ENCODE peak calls at places on chromosomes 11 and 22, in six cellular contexts. E is neural progenitor cell; G is lower lobe of right lung; D is effector memory CD4-positive, alpha-beta T cell; V is mesendoderm; L is SK-N-MC. P is an unnamed sample.

GRCh38 chr11:3103076-3103475 is 45.9 kb upstream of the CARS1 start:
- DNase-seq in E (no peak), G (peak; percentile 38), D (no peak), V (no peak), L (no peak), P (no peak)

GRCh38 chr11:112200252-112200651 is 24.9 kb downstream of the BCO2 start:
- DNase-seq in E (no peak), G (no peak), D (no peak), V (no peak), L (no peak), P (no peak)

GRCh38 chr11:57338152-57338551 is at the start of gene P2RX3:
- DNase-seq in E (no peak), G (no peak), D (no peak), V (no peak), L (no peak), P (no peak)

GRCh38 chr11:27656806-27657483 is 43.3 kb downstream of the BDNF start:
- DNase-seq in E (no peak), G (no peak), D (no peak), V (peak; percentile 25), L (no peak), P (no peak)

GRCh38 chr11:123430736-123431356 is 777 bp downstream of the GRAMD1B start:
- DNase-seq in E (peak; percentile 70), G (peak; percentile 91), D (peak; percentile 40), V (peak; percentile 87), L (no peak), P (peak; percentile 57)

GRCh38 chr22:50577987-50578775 is at the start of gene CPT1B:
- DNase-seq in E (no peak), G (peak; percentile 44), D (no peak), V (no peak), L (no peak), P (no peak)

GRCh38 chr22:29479417-29480261 is at the start of gene NEFH:
- DNase-seq in E (peak; percentile 56), G (no peak), D (no peak), V (no peak), L (no peak), P (no peak)

GRCh38 chr11:15430381-15430780 is 315.7 kb downstream of the INSC start:
- DNase-seq in E (no peak), G (no peak), D (no peak), V (no peak), L (no peak), P (no peak)

GRCh38 chr11:123221074-123221473 is 26.0 kb upstream of the CLMP start:
- DNase-seq in E (no peak), G (no peak), D (no peak), V (no peak), L (no peak), P (no peak)

GRCh38 chr22:36237462-36238347 is 1.6 kb downstream of the APOL2 start:
- DNase-seq in E (no peak), G (no peak), D (no peak), V (no peak), L (no peak), P (no peak)

GRCh38 chr22:50488006-50488677 is 1.5 kb downstream of the MIOX start:
- DNase-seq in E (no peak), G (no peak), D (no peak), V (no peak), L (no peak), P (no peak)

GRCh38 chr11:62105611-62106245 is 18.1 kb upstream of the INCENP start:
- DNase-seq in E (no peak), G (no peak), D (no peak), V (no peak), L (no peak), P (no peak)
- H3K4me3 ChIP-seq in E (no peak overlapping the region), G (peak overlapping the region; percentile 34), D (peak overlapping the region; percentile 14), V (no peak overlapping the region), L (no peak overlapping the region), P (no peak overlapping the region)

DNA sequence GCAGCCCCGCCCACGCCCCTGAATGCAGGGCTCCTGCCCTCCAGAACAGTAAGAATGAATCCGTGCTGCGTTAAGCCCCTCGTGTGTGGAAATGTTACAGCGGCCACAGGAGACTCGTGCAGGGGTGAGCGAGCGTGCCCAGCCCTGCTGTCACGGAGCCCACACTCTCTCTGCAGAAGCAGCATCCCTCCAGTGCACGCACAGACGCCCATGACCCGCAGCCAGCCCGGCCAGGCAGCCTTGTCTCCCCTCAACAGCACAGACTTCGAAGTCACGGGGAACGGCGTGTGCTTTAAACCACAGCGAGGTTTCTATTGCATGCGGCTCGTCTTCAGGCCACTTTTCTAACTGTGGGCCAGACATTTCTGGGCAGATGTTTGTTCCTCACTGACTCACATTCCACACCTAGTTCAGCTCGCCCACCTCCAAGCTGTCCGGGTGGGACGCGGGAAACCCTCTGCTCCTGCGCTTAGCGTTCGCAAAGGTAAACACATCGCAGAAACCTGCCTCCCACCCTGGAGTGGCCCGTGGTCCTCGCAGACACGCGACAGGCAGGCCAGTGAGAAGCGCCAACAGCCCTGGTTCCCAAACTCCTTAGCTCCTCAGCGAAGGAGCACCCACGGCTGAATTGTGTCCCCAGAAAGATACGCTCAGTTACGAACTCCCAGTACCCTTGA is 83.0 kb downstream of the CELSR1 start:
- DNase-seq in E (no peak), G (no peak), D (no peak), V (no peak), L (no peak), P (no peak)
- H3K27ac ChIP-seq in E (no peak overlapping the region), G (no peak overlapping the region), D (no peak overlapping the region), V (no peak overlapping the region), L (no peak overlapping the region), P (no peak overlapping the region)

DNA sequence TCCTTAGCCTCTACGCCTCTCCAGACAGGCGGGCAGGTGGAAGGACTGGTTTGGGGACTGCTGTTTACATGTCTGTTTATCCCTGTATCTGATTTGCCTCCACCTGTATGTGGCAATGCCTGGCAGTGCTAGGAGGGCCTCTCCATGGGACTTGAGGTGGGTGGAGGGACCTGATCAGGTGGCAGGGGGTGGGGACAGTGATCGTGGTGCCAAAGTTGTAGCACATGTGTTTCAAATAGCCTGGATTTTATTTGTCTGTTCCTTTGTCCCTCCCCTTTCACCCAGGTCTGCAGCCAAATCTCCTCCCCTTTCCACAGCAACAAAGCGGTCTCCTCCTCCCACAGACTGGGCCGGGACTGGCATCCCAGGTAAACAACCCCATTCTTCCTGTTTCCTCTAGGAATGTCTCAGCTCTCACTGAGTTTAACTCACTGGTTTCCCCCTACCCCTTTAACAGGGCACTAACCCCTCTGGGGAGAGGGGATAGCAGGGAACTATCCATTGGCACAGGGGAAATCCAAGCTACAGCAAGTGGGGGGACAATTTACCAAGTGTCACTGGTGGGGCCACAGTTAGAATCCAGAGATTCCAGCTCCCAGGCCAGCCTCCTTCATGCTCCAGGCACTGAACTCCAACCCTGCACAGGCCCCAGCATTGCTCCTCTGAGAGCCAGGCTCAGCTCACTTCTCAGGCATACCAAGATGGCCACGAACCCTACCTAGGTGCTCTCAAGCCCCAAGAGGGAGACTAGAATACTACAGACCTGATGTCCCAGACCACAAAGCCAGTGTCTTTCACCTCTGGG is 22.9 kb upstream of the TLCD5 start:
- DNase-seq in E (no peak), G (peak; percentile 91), D (no peak), V (no peak), L (no peak), P (no peak)
- H3K4me3 ChIP-seq in E (no peak overlapping the region), G (peak overlapping the region; percentile 14), D (no peak overlapping the region), V (no peak overlapping the region), L (no peak overlapping the region), P (no peak overlapping the region)

GRCh38 chr11:67301313-67301921 is 1.9 kb upstream of the SSH3 start:
- DNase-seq in E (no peak), G (peak; percentile 46), D (no peak), V (no peak), L (no peak), P (peak; percentile 24)
- H3K27ac ChIP-seq in E (no peak overlapping the region), G (peak overlapping the region; percentile 85), D (no peak overlapping the region), V (no peak overlapping the region), L (no peak overlapping the region), P (peak overlapping the region; percentile 53)

GRCh38 chr22:24428751-24429410 is 1.5 kb downstream of the ADORA2A start:
- DNase-seq in E (no peak), G (peak; percentile 26), D (no peak), V (no peak), L (no peak), P (no peak)

GRCh38 chr22:24432059-24432853 is 4.9 kb downstream of the ADORA2A start:
- DNase-seq in E (no peak), G (no peak), D (no peak), V (no peak), L (no peak), P (peak; percentile 32)

GRCh38 chr22:24431309-24432034 is 4.1 kb downstream of the ADORA2A start:
- DNase-seq in E (no peak), G (no peak), D (no peak), V (no peak), L (no peak), P (no peak)

GRCh38 chr22:24429411-24430365 is 2.3 kb downstream of the ADORA2A start:
- DNase-seq in E (no peak), G (peak; percentile 19), D (peak; percentile 36), V (peak; percentile 46), L (no peak), P (peak; percentile 54)

GRCh38 chr22:24430431-24431308 is 3.3 kb downstream of the ADORA2A start:
- DNase-seq in E (no peak), G (no peak), D (no peak), V (no peak), L (no peak), P (no peak)
- H3K4me3 ChIP-seq in E (no peak overlapping the region), G (no peak overlapping the region), D (no peak overlapping the region), V (no peak overlapping the region), L (no peak overlapping the region), P (no peak overlapping the region)

GRCh38 chr11:66026017-66026529 is at the start of gene CATSPER1:
- DNase-seq in E (no peak), G (no peak), D (no peak), V (no peak), L (no peak), P (no peak)

GRCh38 chr11:66020212-66020611 is 6.1 kb downstream of the CATSPER1 start:
- DNase-seq in E (no peak), G (no peak), D (no peak), V (no peak), L (no peak), P (no peak)

GRCh38 chr11:66017354-66017753 is 5.5 kb downstream of the CST6 start:
- DNase-seq in E (no peak), G (no peak), D (no peak), V (no peak), L (no peak), P (no peak)

GRCh38 chr11:66020618-66021357 is 5.5 kb downstream of the CATSPER1 start:
- DNase-seq in E (no peak), G (peak; percentile 77), D (no peak), V (no peak), L (no peak), P (peak; percentile 24)

DNA sequence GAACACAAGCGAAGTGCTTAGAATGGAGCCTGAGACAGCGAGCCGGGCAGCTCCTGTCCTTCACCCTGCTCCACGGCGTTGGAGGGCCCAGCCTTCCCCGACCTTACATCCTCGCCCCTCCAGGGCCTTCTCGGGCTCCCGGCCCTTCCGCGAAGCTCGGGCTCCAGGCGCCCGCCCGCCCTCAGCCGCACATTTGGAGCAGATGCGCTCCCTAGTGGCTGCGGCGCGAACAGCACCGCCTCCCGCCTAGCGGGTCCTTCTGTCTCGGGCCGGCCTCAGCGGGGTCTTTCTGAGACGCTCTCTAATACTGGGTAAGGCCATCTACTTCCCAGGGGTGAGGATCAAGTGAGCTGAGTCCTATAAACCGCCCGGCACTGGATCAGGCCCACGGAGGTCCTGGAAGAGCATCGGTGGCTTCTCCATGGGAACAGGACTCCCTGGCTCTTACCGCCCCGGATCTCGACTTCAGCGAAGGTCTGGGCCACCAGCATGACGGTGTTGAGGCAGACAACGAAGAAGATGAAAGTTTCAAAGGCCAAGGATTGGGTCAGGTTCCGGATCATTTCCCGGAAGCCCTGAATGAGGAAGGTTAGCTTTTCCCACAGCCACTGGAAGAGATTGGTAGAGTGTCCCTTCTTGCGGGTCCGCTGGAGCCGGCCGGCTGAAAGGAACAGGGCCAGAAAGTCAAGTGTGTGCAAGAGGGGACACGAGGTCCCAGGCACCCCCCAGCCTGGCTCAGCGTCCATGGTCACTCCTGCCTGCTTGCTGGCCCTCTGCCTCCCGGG is 3.7 kb downstream of the CATSPER1 start:
- DNase-seq in E (peak; percentile 90), G (peak; percentile 87), D (peak; percentile 49), V (peak; percentile 82), L (no peak), P (peak; percentile 54)
- H3K27ac ChIP-seq in E (no peak overlapping the region), G (no peak overlapping the region), D (no peak overlapping the region), V (no peak overlapping the region), L (no peak overlapping the region), P (no peak overlapping the region)